ENCODE peak calls at places on chromosomes 16 and 17, in five cellular contexts. J is Right ventricle myocardium superior, I is lower leg skin, W is HFFc6, P is caudate nucleus. Z is an unnamed sample.

GRCh38 chr16:76222087-76222486 is 55.1 kb upstream of the CNTNAP4 start:
- DNase-seq in J (no peak), I (no peak), W (no peak), P (no peak), Z (no peak)

GRCh38 chr17:38741853-38742421 is 6.2 kb downstream of the PCGF2 start:
- DNase-seq in J (peak), I (no peak), W (no peak), P (no peak), Z (peak)

GRCh38 chr17:39966771-39967170 is 4.0 kb downstream of the GSDMA start:
- DNase-seq in J (peak), I (no peak), W (no peak), P (no peak), Z (no peak)

GRCh38 chr17:57288034-57288752 is 31.9 kb downstream of the MSI2 start:
- DNase-seq in J (peak), I (no peak), W (no peak), P (no peak), Z (no peak)

GRCh38 chr16:3173892-3174617 is 13.9 kb upstream of the OR1F1 start:
- DNase-seq in J (no peak), I (no peak), W (no peak), P (no peak), Z (no peak)

GRCh38 chr17:51585514-51586104 is 325.3 kb downstream of the UTP18 start:
- DNase-seq in J (no peak), I (no peak), W (no peak), P (no peak), Z (peak)

GRCh38 chr16:14302399-14303181 is 231.5 kb downstream of the MRTFB start:
- DNase-seq in J (peak), I (peak), W (no peak), P (no peak), Z (no peak)

GRCh38 chr17:81052199-81052997 is 17.4 kb downstream of the BAIAP2 start:
- DNase-seq in J (no peak), I (no peak), W (no peak), P (no peak), Z (no peak)

GRCh38 chr17:63282455-63282854 is 163.7 kb downstream of the CYB561 start:
- DNase-seq in J (no peak), I (no peak), W (no peak), P (no peak), Z (no peak)

GRCh38 chr17:81131486-81132196 is 33.7 kb upstream of the PVALEF start:
- DNase-seq in J (no peak), I (no peak), W (no peak), P (no peak), Z (no peak)

GRCh38 chr16:85523602-85524364 is 89.3 kb upstream of the GSE1 start:
- DNase-seq in J (peak), I (no peak), W (no peak), P (no peak), Z (peak)

GRCh38 chr16:28231763-28232162 is 20.0 kb upstream of the XPO6 start:
- DNase-seq in J (no peak), I (no peak), W (no peak), P (no peak), Z (no peak)

GRCh38 chr16:1765826-1766225 is 5.5 kb downstream of the NME3 start:
- DNase-seq in J (no peak), I (no peak), W (no peak), P (no peak), Z (no peak)

GRCh38 chr17:63993368-63993990 is 4.7 kb upstream of the PRR29 start:
- DNase-seq in J (peak), I (peak), W (no peak), P (no peak), Z (no peak)

GRCh38 chr16:75559564-75560372 is 3.7 kb upstream of the TMEM231 start:
- DNase-seq in J (no peak), I (no peak), W (no peak), P (no peak), Z (no peak)

GRCh38 chr16:29809850-29810698 is 1.9 kb upstream of the PRRT2 start:
- DNase-seq in J (no peak), I (no peak), W (no peak), P (no peak), Z (no peak)

GRCh38 chr16:695355-696089 is 5.3 kb upstream of the WDR24 start:
- DNase-seq in J (no peak), I (peak), W (no peak), P (no peak), Z (no peak)

GRCh38 chr16:59164461-59164860 is 430.3 kb upstream of the GOT2 start:
- DNase-seq in J (no peak), I (no peak), W (no peak), P (no peak), Z (no peak)

GRCh38 chr16:64654137-64654652 is 467.7 kb downstream of the CDH11 start:
- DNase-seq in J (no peak), I (no peak), W (peak), P (no peak), Z (no peak)

GRCh38 chr17:73335591-73336503 is 24.0 kb upstream of the CDC42EP4 start:
- DNase-seq in J (no peak), I (no peak), W (no peak), P (no peak), Z (no peak)

GRCh38 chr17:38727661-38728220 is 2.4 kb upstream of the CISD3 start:
- DNase-seq in J (no peak), I (no peak), W (no peak), P (no peak), Z (no peak)

GRCh38 chr17:79997004-79997673 is 38.5 kb downstream of the TBC1D16 start:
- DNase-seq in J (no peak), I (no peak), W (no peak), P (no peak), Z (no peak)

GRCh38 chr16:88743693-88744519 is 37.6 kb downstream of the CTU2 start:
- DNase-seq in J (peak), I (peak), W (peak), P (no peak), Z (peak)

GRCh38 chr16:56708418-56708817 is 21.5 kb upstream of the NUP93 start:
- DNase-seq in J (no peak), I (peak), W (no peak), P (no peak), Z (no peak)

GRCh38 chr16:49278944-49279725 is 2.5 kb downstream of the CBLN1 start:
- DNase-seq in J (no peak), I (no peak), W (no peak), P (no peak), Z (no peak)

GRCh38 chr16:66947302-66948033 is 12.2 kb downstream of the CES2 start:
- DNase-seq in J (peak), I (peak), W (peak), P (peak), Z (peak)

GRCh38 chr17:48162946-48163506 is 55.5 kb downstream of the SNX11 start:
- DNase-seq in J (no peak), I (no peak), W (no peak), P (no peak), Z (peak)

GRCh38 chr16:64615647-64616280 is 506.1 kb downstream of the CDH11 start:
- DNase-seq in J (peak), I (no peak), W (no peak), P (no peak), Z (no peak)

GRCh38 chr16:87658564-87659225 is 56.4 kb downstream of the JPH3 start:
- DNase-seq in J (no peak), I (no peak), W (no peak), P (no peak), Z (no peak)